ENCODE peak calls at places on chromosomes 3 and 15, in four cellular contexts. Y is GM23338; D is A673; S is CD8-positive, alpha-beta T cell. U is an unnamed sample.

GRCh38 chr3:138902166-138902565 is 44.8 kb downstream of the FOXL2 start:
- DNase-seq in D (no peak), S (no peak), Y (no peak), U (no peak)

GRCh38 chr3:114093596-114093995 is 37.1 kb downstream of the QTRT2 start:
- DNase-seq in D (peak), Y (no peak), S (no peak), U (peak)

GRCh38 chr15:81294501-81294850 is 29.5 kb downstream of the STARD5 start:
- DNase-seq in Y (peak), S (no peak), D (no peak), U (no peak)

GRCh38 chr3:16305121-16305541 is 40.1 kb downstream of the OXNAD1 start:
- DNase-seq in S (no peak), Y (no peak), D (no peak), U (no peak)

GRCh38 chr3:183764854-183765731 is 60.3 kb downstream of the MAP6D1 start:
- DNase-seq in D (no peak), Y (no peak), S (no peak), U (no peak)

GRCh38 chr3:129938140-129938930 is 36.2 kb upstream of the TRH start:
- DNase-seq in S (no peak), D (peak), Y (peak), U (no peak)

GRCh38 chr3:117184574-117184973 is 475.0 kb downstream of the TUSC7 start:
- DNase-seq in D (no peak), S (no peak), Y (no peak), U (peak)

GRCh38 chr3:128584412-128585020 is 66.1 kb downstream of the RPN1 start:
- DNase-seq in Y (peak), D (peak), S (no peak), U (peak)

GRCh38 chr15:63918317-63918672 is 84.5 kb upstream of the HERC1 start:
- DNase-seq in D (no peak), S (no peak), Y (peak), U (no peak)

GRCh38 chr3:142902356-142902755 is 13.5 kb upstream of the PCOLCE2 start:
- DNase-seq in Y (no peak), D (no peak), S (no peak), U (no peak)

GRCh38 chr15:35173444-35174118 is 88.5 kb upstream of the NANOGP8 start:
- DNase-seq in S (no peak), Y (no peak), D (no peak), U (no peak)

GRCh38 chr15:93030430-93031102 is 58.4 kb downstream of the RGMA start:
- DNase-seq in Y (peak), S (peak), D (peak), U (peak)

GRCh38 chr3:175980731-175981130 is 1121.6 kb downstream of the NAALADL2 start:
- DNase-seq in S (no peak), Y (no peak), D (no peak), U (no peak)

GRCh38 chr3:150426292-150426691 is 18.2 kb downstream of the TSC22D2 start:
- DNase-seq in S (no peak), Y (no peak), D (no peak), U (no peak)

GRCh38 chr3:57127849-57128566 is 37.1 kb downstream of the IL17RD start:
- DNase-seq in Y (no peak), S (no peak), D (peak), U (no peak)

GRCh38 chr3:58131101-58131500 is 79.7 kb downstream of the DNASE1L3 start:
- DNase-seq in S (no peak), Y (no peak), D (no peak), U (no peak)

GRCh38 chr15:95174880-95175279 is 943.5 kb downstream of the MCTP2 start:
- DNase-seq in S (no peak), D (no peak), Y (no peak), U (no peak)

GRCh38 chr3:7682822-7683229 is 818.8 kb upstream of the LMCD1 start:
- DNase-seq in D (peak), S (no peak), Y (peak), U (peak)

GRCh38 chr3:123547881-123548534 is 36.8 kb downstream of the HACD2 start:
- DNase-seq in Y (no peak), S (no peak), D (no peak), U (no peak)

GRCh38 chr15:72173864-72174550 is 23.6 kb downstream of the GRAMD2A start:
- DNase-seq in S (no peak), D (no peak), Y (no peak), U (no peak)

GRCh38 chr3:19334120-19334519 is 185.8 kb downstream of the KCNH8 start:
- DNase-seq in S (no peak), Y (peak), D (no peak), U (no peak)

GRCh38 chr3:134236505-134236904 is 14.2 kb downstream of the RYK start:
- DNase-seq in S (no peak), Y (no peak), D (no peak), U (no peak)

GRCh38 chr3:43035801-43036340 is 56.8 kb downstream of the GASK1A start:
- DNase-seq in Y (no peak), D (no peak), S (no peak), U (no peak)

GRCh38 chr3:149592758-149593240 is 65.0 kb downstream of the WWTR1 start:
- DNase-seq in S (no peak), Y (no peak), D (peak), U (no peak)

GRCh38 chr3:149152420-149152819 is 23.0 kb downstream of the HPS3 start:
- DNase-seq in S (no peak), D (no peak), Y (no peak), U (no peak)

GRCh38 chr15:89130194-89130593 is 41.9 kb downstream of the ABHD2 start:
- DNase-seq in Y (no peak), D (no peak), S (peak), U (no peak)

GRCh38 chr15:77497942-77498361 is 77.3 kb downstream of the HMG20A start:
- DNase-seq in D (peak), Y (no peak), S (no peak), U (no peak)

GRCh38 chr3:52896613-52897012 is 735 bp downstream of the STIMATE start:
- DNase-seq in Y (peak), D (no peak), S (no peak), U (peak)

GRCh38 chr3:177514341-177515193 is 317.3 kb upstream of the TBL1XR1 start:
- DNase-seq in Y (no peak), D (no peak), S (no peak), U (no peak)

GRCh38 chr3:170410428-170411029 is 8.1 kb upstream of the CLDN11 start:
- DNase-seq in D (peak), S (no peak), Y (peak), U (peak)

GRCh38 chr3:197339841-197340520 is 41.6 kb upstream of the DLG1 start:
- DNase-seq in S (no peak), D (peak), Y (no peak), U (no peak)

GRCh38 chr3:157174265-157174615 is 14.3 kb upstream of the CCNL1 start:
- DNase-seq in D (no peak), Y (peak), S (no peak), U (no peak)

GRCh38 chr3:114379266-114379665 is 85.4 kb downstream of the TIGIT start:
- DNase-seq in S (no peak), Y (no peak), D (no peak), U (no peak)

GRCh38 chr3:178618197-178618596 is 82.0 kb downstream of the KCNMB2 start:
- DNase-seq in S (no peak), D (no peak), Y (no peak), U (peak)

GRCh38 chr3:59605318-59605717 is 555.5 kb upstream of the CFAP20DC start:
- DNase-seq in Y (no peak), D (no peak), S (no peak), U (no peak)

GRCh38 chr3:79326642-79327041 is 441.2 kb downstream of the ROBO1 start:
- DNase-seq in Y (no peak), D (no peak), S (no peak), U (no peak)

GRCh38 chr3:181725830-181726229 is 14.1 kb downstream of the SOX2 start:
- DNase-seq in S (no peak), D (no peak), Y (no peak), U (no peak)

GRCh38 chr3:126461450-126462070 is 14.1 kb downstream of the ZXDC start:
- DNase-seq in Y (no peak), S (no peak), D (no peak), U (no peak)

GRCh38 chr3:127072221-127072771 is 89.4 kb downstream of the PLXNA1 start:
- DNase-seq in Y (no peak), S (no peak), D (no peak), U (no peak)

GRCh38 chr3:81740731-81741130 is 20.7 kb downstream of the GBE1 start:
- DNase-seq in Y (no peak), S (no peak), D (no peak), U (no peak)

GRCh38 chr3:81741214-81741613 is 20.2 kb downstream of the GBE1 start:
- DNase-seq in D (no peak), S (no peak), Y (no peak), U (no peak)

GRCh38 chr3:81744366-81744765 is 17.1 kb downstream of the GBE1 start:
- DNase-seq in D (peak), Y (peak), S (no peak), U (peak)

GRCh38 chr3:81743096-81744025 is 18.1 kb downstream of the GBE1 start:
- DNase-seq in Y (peak), S (no peak), D (peak), U (peak)

DNA sequence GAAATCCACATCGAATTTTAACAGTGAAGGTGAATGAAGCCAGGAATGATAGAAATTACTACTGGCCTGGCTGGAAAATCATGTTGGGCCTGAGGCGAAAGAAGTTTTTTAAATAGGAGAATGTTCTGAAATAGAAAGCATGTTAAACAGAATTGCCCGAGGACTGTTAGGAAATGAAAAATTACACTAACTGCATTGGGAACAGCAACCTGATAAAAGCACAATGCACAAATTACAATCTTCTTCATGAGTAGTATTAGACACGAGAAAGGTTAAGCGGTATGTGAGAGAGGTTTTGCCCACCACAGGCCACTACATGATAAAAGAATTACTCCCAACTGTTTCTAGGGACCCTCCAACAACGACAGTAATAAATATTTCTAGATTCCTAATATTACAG is 18.9 kb downstream of the GBE1 start:
- DNase-seq in S (no peak), D (no peak), Y (no peak), U (no peak)
- H3K27ac ChIP-seq in S (no peak), D (no peak), Y (no peak), U (no peak)

GRCh38 chr15:51229907-51230328 is 108.5 kb downstream of the CYP19A1 start:
- DNase-seq in S (no peak), D (peak), Y (peak), U (peak)
- TF ChIP-seq CTCF in S (no peak), D (peak), Y (peak), U (no peak)

DNA sequence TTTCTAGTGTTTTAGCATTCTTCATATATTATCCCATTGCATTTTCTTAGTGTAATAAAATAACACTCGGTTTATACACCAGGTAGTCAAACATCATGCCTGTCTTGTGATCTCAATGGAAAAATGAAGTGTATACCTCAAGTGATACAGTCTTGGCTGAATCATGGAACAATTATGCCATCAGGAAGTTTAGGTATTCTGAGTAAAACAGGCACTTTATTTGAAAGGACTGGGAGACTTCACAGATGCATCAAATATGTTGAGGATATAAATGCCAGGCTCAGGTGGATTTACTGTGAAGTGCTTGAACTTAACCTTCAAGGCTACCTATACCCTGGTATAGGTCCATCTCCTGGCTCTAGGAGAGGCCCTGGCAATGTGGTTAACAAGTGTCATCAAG is 8.5 kb downstream of the TGFBR2 start:
- DNase-seq in D (no peak), S (no peak), Y (no peak), U (no peak)
- H3K27ac ChIP-seq in D (no peak), S (no peak), Y (no peak), U (no peak)

DNA sequence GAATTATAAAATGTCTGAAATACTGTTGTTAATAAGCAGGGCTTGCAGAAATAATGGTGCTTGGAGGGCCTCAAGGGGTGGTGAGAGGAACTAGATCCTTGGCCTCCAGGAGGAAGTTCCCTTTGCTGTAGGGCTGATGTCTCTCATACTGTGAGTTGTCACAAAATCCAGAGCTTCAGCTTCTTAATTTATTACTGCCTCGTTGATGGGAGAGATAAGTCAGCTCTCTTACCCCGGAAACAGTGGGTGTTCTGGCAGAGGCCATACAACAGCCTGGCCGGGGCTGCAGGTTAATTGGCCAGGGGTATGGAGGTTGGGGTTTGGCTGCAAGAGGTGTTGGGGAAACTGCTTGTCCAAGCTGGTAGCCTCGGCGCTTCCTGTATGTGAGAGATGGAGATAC is 15.5 kb downstream of the MAPKAPK3 start:
- DNase-seq in S (no peak), D (peak), Y (no peak), U (no peak)
- TF ChIP-seq CTCF in S (no peak), D (no peak), Y (no peak), U (no peak)

GRCh38 chr3:113008117-113008516 is 17.3 kb downstream of the GTPBP8 start:
- DNase-seq in S (no peak), D (no peak), Y (no peak), U (no peak)
- H3K27ac ChIP-seq in S (no peak), D (no peak), Y (no peak), U (no peak)

GRCh38 chr15:69980311-69981059 is 117.2 kb downstream of the TLE3 start:
- DNase-seq in Y (no peak), D (no peak), S (no peak), U (no peak)

GRCh38 chr15:69979783-69980182 is 117.9 kb downstream of the TLE3 start:
- DNase-seq in Y (no peak), S (no peak), D (no peak), U (no peak)

GRCh38 chr15:69979269-69979668 is 118.4 kb downstream of the TLE3 start:
- DNase-seq in S (no peak), Y (peak), D (no peak), U (peak)

GRCh38 chr15:69976366-69976994 is 121.2 kb downstream of the TLE3 start:
- DNase-seq in D (peak), S (peak), Y (peak), U (peak)

GRCh38 chr15:69978603-69979002 is 119.1 kb downstream of the TLE3 start:
- DNase-seq in S (no peak), Y (no peak), D (no peak), U (no peak)
- TF ChIP-seq CTCF in S (no peak), Y (no peak), D (no peak), U (no peak)

DNA sequence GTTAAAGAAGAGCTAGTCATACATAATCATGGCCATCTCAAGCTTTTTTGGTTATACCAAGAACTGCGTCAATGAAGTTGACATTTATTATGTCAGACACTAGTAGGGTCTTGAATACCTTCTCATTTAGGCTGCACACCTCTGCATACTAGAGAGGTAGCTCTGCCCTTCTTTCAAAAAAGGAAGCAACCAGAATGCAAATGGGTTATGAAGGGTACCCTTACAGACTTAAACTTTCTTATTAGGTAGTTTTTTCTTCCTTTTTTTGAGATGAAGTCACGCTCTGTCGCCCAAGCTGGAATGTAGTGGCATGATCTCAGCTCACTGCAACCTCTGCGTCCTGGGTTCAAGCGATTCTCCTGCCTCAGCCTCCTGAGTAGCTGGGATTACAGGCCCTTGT is 3.3 kb downstream of the PCNP start:
- DNase-seq in Y (no peak), S (no peak), D (no peak), U (no peak)
- H3K27ac ChIP-seq in Y (no peak), S (no peak), D (no peak), U (no peak)

GRCh38 chr15:49492151-49492550 is 69.1 kb downstream of the FGF7 start:
- DNase-seq in Y (no peak), S (no peak), D (no peak), U (no peak)
- TF ChIP-seq CTCF in Y (no peak), S (no peak), D (no peak), U (no peak)

GRCh38 chr3:71987828-71988227 is 202.9 kb upstream of the PROK2 start:
- DNase-seq in Y (no peak), D (peak), S (no peak), U (no peak)
- H3K27ac ChIP-seq in Y (no peak), D (no peak), S (no peak), U (no peak)